ENCODE peak calls at places on chromosomes 11 and 22, in five cellular contexts. R is CD8-positive, alpha-beta memory T cell; M is cardiac muscle cell; Y is MM.1S; E is right lobe of liver. A is an unnamed sample.

GRCh38 chr11:2089536-2090165 is 49.5 kb downstream of the IGF2 start:
- DNase-seq in R (no peak), M (no peak), Y (peak), E (no peak), A (peak)

GRCh38 chr11:2276999-2277328 is 6.6 kb upstream of the ASCL2 start:
- DNase-seq in R (no peak), M (no peak), Y (no peak), E (no peak), A (peak)

GRCh38 chr11:2928605-2929510 is at the start of gene PHLDA2:
- DNase-seq in R (peak), M (peak), Y (no peak), E (peak), A (peak)

GRCh38 chr11:11351042-11351586 is 1.9 kb downstream of the CSNK2A3 start:
- DNase-seq in R (no peak), M (no peak), Y (no peak), E (no peak), A (no peak)

GRCh38 chr11:44673691-44674090 is 53.1 kb upstream of the TSPAN18 start:
- DNase-seq in R (no peak), M (no peak), Y (no peak), E (no peak), A (no peak)

GRCh38 chr11:44120169-44120568 is 24.7 kb downstream of the EXT2 start:
- DNase-seq in R (no peak), M (no peak), Y (no peak), E (peak), A (no peak)

GRCh38 chr11:45556851-45557707 is 108.3 kb downstream of the CHST1 start:
- DNase-seq in R (no peak), M (no peak), Y (no peak), E (no peak), A (no peak)

GRCh38 chr11:129917231-129917630 is 21.9 kb upstream of the NFRKB start:
- DNase-seq in R (no peak), M (no peak), Y (no peak), E (no peak), A (no peak)

GRCh38 chr11:67626970-67627369 is 2.8 kb downstream of the NUDT8 start:
- DNase-seq in R (no peak), M (no peak), Y (no peak), E (no peak), A (peak)

GRCh38 chr11:44775366-44776356 is 48.9 kb downstream of the TSPAN18 start:
- DNase-seq in R (peak), M (peak), Y (peak), E (peak), A (peak)

GRCh38 chr11:124670732-124671131 is 2.8 kb downstream of the SIAE start:
- DNase-seq in R (peak), M (no peak), Y (peak), E (no peak), A (no peak)

GRCh38 chr11:96341237-96342130 is 1.5 kb downstream of the MAML2 start:
- DNase-seq in R (peak), M (no peak), Y (peak), E (no peak), A (peak)

GRCh38 chr11:99260696-99261095 is 239.9 kb downstream of the CNTN5 start:
- DNase-seq in R (no peak), M (no peak), Y (no peak), E (no peak), A (no peak)

GRCh38 chr11:35937751-35938150 is 6.1 kb upstream of the LDLRAD3 start:
- DNase-seq in R (no peak), M (no peak), Y (no peak), E (no peak), A (no peak)

GRCh38 chr11:41997860-41998259 is 538.4 kb upstream of the LRRC4C start:
- DNase-seq in R (no peak), M (no peak), Y (no peak), E (no peak), A (no peak)

GRCh38 chr22:26835929-26836528 is 178.6 kb downstream of the MIAT start:
- DNase-seq in R (no peak), M (peak), Y (peak), E (peak), A (peak)

GRCh38 chr11:34269031-34269430 is 88.8 kb downstream of the ABTB2 start:
- DNase-seq in R (no peak), M (no peak), Y (no peak), E (no peak), A (no peak)
- H3K27ac ChIP-seq in R (no peak), M (peak), Y (no peak), E (no peak), A (no peak)

DNA sequence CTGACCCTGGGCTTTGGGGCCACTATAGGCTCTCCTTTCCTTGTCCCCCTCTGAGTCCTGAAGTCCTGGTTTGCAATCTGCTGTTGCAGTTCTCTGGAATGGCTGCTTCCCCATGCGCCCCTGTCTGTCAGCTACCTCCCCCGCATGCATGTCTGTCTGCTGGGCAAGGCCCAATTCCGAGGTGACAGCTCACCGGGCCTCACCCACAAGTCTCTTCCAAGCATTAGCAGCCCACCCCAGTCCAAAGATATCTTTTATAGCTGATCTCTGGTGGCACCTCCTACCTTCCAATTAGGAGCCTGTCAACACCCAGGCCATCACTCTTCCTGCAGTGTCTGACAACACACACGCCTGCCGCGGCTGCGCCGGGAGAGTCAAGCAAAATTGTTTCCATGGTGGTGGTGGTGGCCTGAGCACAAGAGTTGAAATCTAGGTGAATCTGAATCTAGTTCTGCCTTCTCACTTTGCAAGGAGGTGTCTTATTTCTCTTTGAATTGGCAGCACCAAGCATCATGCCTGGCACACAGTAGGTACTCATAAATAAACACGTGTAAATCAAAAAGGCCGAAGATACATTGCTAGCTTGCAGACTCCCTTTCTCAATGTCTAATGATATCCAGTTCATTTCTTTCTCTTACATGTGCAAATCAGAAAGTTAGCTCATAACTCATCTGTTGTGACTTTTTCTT is 1.2 kb upstream of the LMO2 start:
- DNase-seq in R (no peak), M (no peak), Y (no peak), E (no peak), A (no peak)
- H3K27ac ChIP-seq in R (peak), M (no peak), Y (no peak), E (no peak), A (no peak)

GRCh38 chr11:128424867-128425285 is 162.5 kb downstream of the ETS1 start:
- DNase-seq in R (no peak), M (peak), Y (no peak), E (no peak), A (no peak)
- H3K27ac ChIP-seq in R (no peak), M (peak), Y (no peak), E (no peak), A (no peak)

GRCh38 chr22:30178180-30179126 is 68.1 kb downstream of the LIF start:
- DNase-seq in R (no peak), M (no peak), Y (no peak), E (no peak), A (no peak)
- H3K27ac ChIP-seq in R (no peak), M (no peak), Y (no peak), E (no peak), A (no peak)

GRCh38 chr11:74257934-74258553 is 53.4 kb downstream of the P4HA3 start:
- DNase-seq in R (no peak), M (peak), Y (no peak), E (no peak), A (no peak)
- H3K27ac ChIP-seq in R (no peak), M (no peak), Y (no peak), E (no peak), A (no peak)

GRCh38 chr11:19597876-19598275 is 114.8 kb upstream of the NAV2 start:
- DNase-seq in R (no peak), M (no peak), Y (no peak), E (no peak), A (peak)
- H3K27ac ChIP-seq in R (no peak), M (no peak), Y (no peak), E (no peak), A (no peak)

GRCh38 chr11:13221722-13222121 is 55.9 kb upstream of the BMAL1 start:
- DNase-seq in R (no peak), M (peak), Y (no peak), E (no peak), A (no peak)
- H3K27ac ChIP-seq in R (no peak), M (no peak), Y (no peak), E (no peak), A (no peak)

GRCh38 chr11:47415091-47415854 is 6.9 kb downstream of the SLC39A13 start:
- DNase-seq in R (no peak), M (no peak), Y (no peak), E (no peak), A (no peak)
- H3K27ac ChIP-seq in R (no peak), M (peak), Y (no peak), E (no peak), A (no peak)

DNA sequence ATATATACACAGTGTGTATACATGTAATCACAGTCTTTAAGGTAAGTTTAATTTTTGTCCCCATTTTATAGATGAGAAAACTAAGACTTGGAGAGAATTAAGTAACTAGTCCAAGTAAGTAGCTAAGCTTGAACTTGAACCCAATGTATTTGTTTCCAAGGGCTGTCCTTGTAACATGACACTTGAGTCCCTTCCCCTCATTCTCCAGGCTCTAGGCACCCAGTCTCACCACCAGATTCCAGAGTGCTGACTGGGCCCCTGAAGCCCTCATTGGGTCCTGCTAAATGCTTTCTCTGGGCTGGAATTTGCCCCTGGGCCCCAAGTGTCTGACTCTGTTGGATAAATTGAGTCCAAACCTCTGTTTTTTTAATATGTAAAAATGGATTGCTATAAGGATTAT is 45.5 kb downstream of the ADM start:
- DNase-seq in R (no peak), M (no peak), Y (no peak), E (no peak), A (peak)
- H3K27ac ChIP-seq in R (no peak), M (no peak), Y (no peak), E (no peak), A (peak)

A was measured in H9.